ENCODE peak calls at places on chromosomes 4 and X, in ten cellular contexts. I, O, D, H, A, J, E, V, F and L are unnamed samples.

GRCh38 chr4:41670530-41670929 is 78.0 kb downstream of the PHOX2B start:
- DNase-seq in E (no peak), V (no peak), A (no peak), H (no peak), D (peak; percentile 69), O (no peak), F (no peak), J (no peak), I (peak; percentile 41), L (no peak)

GRCh38 chr4:170772429-170772828 is 682.7 kb upstream of the AADAT start:
- DNase-seq in H (no peak), F (no peak), J (no peak), O (no peak), E (no peak), A (no peak), V (no peak), I (no peak), D (no peak), L (no peak)

GRCh38 chr4:147567276-147567675 is 49.9 kb upstream of the TMEM184C start:
- DNase-seq in V (no peak), O (no peak), I (no peak), F (no peak), H (no peak), E (no peak), A (no peak), D (no peak), J (no peak), L (no peak)

GRCh38 chrX:150361070-150361776 is 1.9 kb upstream of the MAMLD1 start:
- DNase-seq in E (no peak), A (peak; percentile 28), H (no peak), V (peak; percentile 24), I (no peak), O (peak; percentile 45), J (no peak), D (peak; percentile 13), F (no peak), L (peak; percentile 80)

GRCh38 chr4:40720931-40721330 is 28.8 kb upstream of the NSUN7 start:
- DNase-seq in V (no peak), I (no peak), O (no peak), J (no peak), H (no peak), E (no peak), A (no peak), F (no peak), D (no peak), L (no peak)

GRCh38 chrX:137212078-137212632 is 178.4 kb upstream of the GPR101 start:
- DNase-seq in D (no peak), V (no peak), H (no peak), O (no peak), J (no peak), A (no peak), I (no peak), F (no peak), E (no peak), L (peak; percentile 20)

GRCh38 chr4:7240341-7240740 is 48.0 kb downstream of the SORCS2 start:
- DNase-seq in V (no peak), O (no peak), A (no peak), I (no peak), H (no peak), F (no peak), D (no peak), E (no peak), J (no peak), L (no peak)

GRCh38 chr4:168923526-168924194 is 86.4 kb downstream of the CBR4 start:
- DNase-seq in V (peak; percentile 91), E (peak; percentile 51), D (peak; percentile 70), A (peak; percentile 42), F (peak; percentile 18), O (peak; percentile 78), J (peak; percentile 33), H (peak; percentile 32), I (peak; percentile 63), L (peak; percentile 44)

GRCh38 chrX:155747520-155747919 is 133.6 kb upstream of the VAMP7 start:
- DNase-seq in H (peak; percentile 27), I (peak; percentile 53), A (peak; percentile 2), D (peak; percentile 35), J (no peak), F (no peak), V (peak; percentile 21), E (no peak), O (no peak), L (no peak)

GRCh38 chrX:68443155-68443868 is 10.0 kb upstream of the OPHN1 start:
- DNase-seq in H (no peak), J (no peak), F (no peak), I (peak; percentile 5), O (no peak), A (peak; percentile 33), V (peak; percentile 45), E (peak; percentile 32), D (no peak), L (no peak)

DNA sequence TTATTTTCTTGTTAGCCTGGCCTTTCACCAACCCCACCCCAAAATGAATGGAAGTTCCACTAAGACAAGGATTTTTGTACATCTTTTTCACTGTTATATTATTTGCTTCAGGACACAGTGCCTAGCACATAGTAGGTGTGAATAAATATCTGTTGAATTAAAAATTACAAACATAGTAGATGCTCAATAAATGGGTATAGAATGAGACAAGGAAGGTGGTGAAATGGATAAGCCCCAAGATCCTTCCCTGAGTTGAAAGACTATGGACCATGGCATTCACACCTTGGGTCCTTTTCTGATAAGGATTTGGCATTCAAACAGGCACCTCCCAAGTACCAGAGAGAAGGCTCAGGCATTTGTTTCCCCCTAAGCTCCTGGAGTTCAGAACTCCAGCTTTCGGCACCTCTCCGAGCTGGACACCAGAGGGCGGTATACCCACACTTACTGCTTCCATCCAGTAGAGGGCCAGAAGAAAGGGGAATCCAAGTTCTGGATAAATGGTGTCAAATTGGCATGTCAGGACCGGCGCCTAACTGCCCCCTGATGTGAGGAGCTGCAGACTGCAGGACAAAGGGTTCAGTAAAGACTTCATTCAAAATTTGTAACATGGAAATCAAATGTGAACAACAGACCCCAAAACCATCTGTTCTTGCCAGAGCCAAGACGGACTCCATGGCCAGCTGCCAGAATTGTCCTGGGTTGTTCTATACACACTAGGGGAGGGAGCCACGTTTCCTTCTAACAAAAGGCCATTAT is 193.0 kb downstream of the GPC3 start:
- DNase-seq in A (peak; percentile 61), H (peak; percentile 57), I (peak; percentile 32), V (peak; percentile 77), J (no peak), E (peak; percentile 56), O (peak; percentile 68), F (no peak), D (peak; percentile 60), L (peak; percentile 74)
- H3K4me3 ChIP-seq in A (peak overlapping the region; percentile 23), H (peak overlapping the region; percentile 36), I (peak overlapping the region; percentile 24), V (peak overlapping the region; percentile 42), J (peak overlapping the region; percentile 16), E (no peak overlapping the region), O (no peak overlapping the region), F (no peak overlapping the region), D (no peak overlapping the region), L (no peak overlapping the region)

GRCh38 chrX:34654939-34655338 is 2.1 kb downstream of the TMEM47 start:
- DNase-seq in J (no peak), I (no peak), O (no peak), F (no peak), A (peak; percentile 3), D (no peak), H (no peak), E (no peak), V (peak; percentile 4), L (no peak)

GRCh38 chrX:34655496-34656258 is 1.4 kb downstream of the TMEM47 start:
- DNase-seq in A (peak; percentile 15), H (no peak), O (no peak), E (no peak), I (peak; percentile 8), D (no peak), F (no peak), V (peak; percentile 21), J (no peak), L (no peak)

GRCh38 chrX:34656842-34657780 is at the start of gene TMEM47:
- DNase-seq in I (peak; percentile 73), F (no peak), J (peak; percentile 17), D (peak; percentile 73), E (no peak), A (peak; percentile 69), O (peak; percentile 44), H (peak; percentile 80), V (peak; percentile 61), L (peak; percentile 90)

GRCh38 chrX:34656467-34656841 is 631 bp downstream of the TMEM47 start:
- DNase-seq in V (no peak), A (peak; percentile 2), E (no peak), F (no peak), H (peak; percentile 23), I (no peak), J (no peak), D (no peak), O (no peak), L (peak; percentile 30)

GRCh38 chrX:34653811-34654210 is 3.3 kb downstream of the TMEM47 start:
- DNase-seq in V (peak; percentile 12), J (no peak), F (no peak), H (no peak), A (peak; percentile 36), E (no peak), I (no peak), D (no peak), O (no peak), L (no peak)
- H3K4me3 ChIP-seq in V (peak overlapping the region; percentile 59), J (peak overlapping the region; percentile 84), F (no peak overlapping the region), H (peak overlapping the region; percentile 85), A (peak overlapping the region; percentile 61), E (no peak overlapping the region), I (peak overlapping the region; percentile 62), D (no peak overlapping the region), O (no peak overlapping the region), L (no peak overlapping the region)

DNA sequence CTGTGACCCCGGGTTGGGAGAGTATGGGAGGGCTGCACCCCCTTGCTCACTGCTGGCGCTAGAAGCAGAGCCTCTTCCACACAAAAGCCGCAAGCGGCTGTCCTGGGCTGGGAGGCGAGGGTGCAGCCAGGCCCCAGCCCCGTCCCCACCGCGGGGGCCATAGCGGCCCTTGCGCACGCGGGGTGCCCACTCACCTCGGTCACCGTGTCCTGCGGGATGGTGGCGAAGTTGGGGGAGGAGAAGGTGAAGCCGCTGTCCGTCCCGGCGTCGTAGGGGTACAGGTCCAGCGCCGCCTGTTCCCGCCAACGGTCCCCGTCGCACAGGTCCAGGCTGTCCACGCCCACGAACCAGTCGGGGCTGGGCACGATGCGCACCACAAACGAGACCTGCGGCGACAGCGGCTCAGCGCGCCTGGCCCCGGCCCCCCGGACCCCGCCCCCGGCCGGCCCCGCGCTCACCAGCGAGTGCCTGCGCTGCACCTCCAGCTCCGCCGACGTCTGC is 1.5 kb downstream of the SPON2 start:
- DNase-seq in I (no peak), H (no peak), D (no peak), F (no peak), V (no peak), J (no peak), A (no peak), E (no peak), O (no peak), L (no peak)
- H3K4me3 ChIP-seq in I (peak overlapping the region; percentile 44), H (peak overlapping the region; percentile 14), D (no peak overlapping the region), F (no peak overlapping the region), V (peak overlapping the region; percentile 56), J (no peak overlapping the region), A (no peak overlapping the region), E (no peak overlapping the region), O (no peak overlapping the region), L (no peak overlapping the region)

GRCh38 chr4:38753021-38753806 is 29.6 kb downstream of the TLR10 start:
- DNase-seq in F (no peak), E (no peak), O (peak; percentile 34), V (peak; percentile 98), D (peak; percentile 52), I (peak; percentile 88), A (peak; percentile 91), J (peak; percentile 99), H (peak; percentile 87), L (peak; percentile 73)
- H3K4me3 ChIP-seq in F (no peak overlapping the region), E (no peak overlapping the region), O (no peak overlapping the region), V (peak overlapping the region; percentile 17), D (no peak overlapping the region), I (no peak overlapping the region), A (no peak overlapping the region), J (no peak overlapping the region), H (no peak overlapping the region), L (no peak overlapping the region)